ENCODE peak calls at places on chromosomes 16 and 17, in ten cellular contexts. C is MM.1S, Z is RWPE1, E is pancreas, Q is PC-3, A is A549, I is hepatocyte, J is colonic mucosa, V is cardiac muscle cell, U is spleen. G is an unnamed sample.

GRCh38 chr17:80751460-80752368 is 207.1 kb downstream of the RPTOR start:
- DNase-seq in A (no peak), J (peak; percentile 38), Q (no peak), C (no peak), V (no peak), Z (no peak), U (no peak), I (no peak), E (no peak), G (no peak)

GRCh38 chr17:67487506-67487905 is 110.4 kb downstream of the PITPNC1 start:
- DNase-seq in Z (no peak), V (no peak), I (no peak), J (no peak), C (no peak), U (no peak), Q (no peak), E (no peak), A (no peak), G (no peak)

GRCh38 chr16:3234543-3235541 is at the start of gene ZNF200:
- DNase-seq in C (peak; percentile 96), I (peak; percentile 97), E (peak; percentile 98), Z (peak; percentile 92), A (peak; percentile 97), V (peak; percentile 98), Q (peak; percentile 90), J (peak; percentile 96), U (peak; percentile 99), G (peak; percentile 96)

GRCh38 chr16:521381-522210 is 5.9 kb upstream of the CAPN15 start:
- DNase-seq in C (no peak), J (peak; percentile 80), Q (no peak), U (no peak), E (peak; percentile 72), I (no peak), V (no peak), Z (no peak), A (no peak), G (no peak)

GRCh38 chr17:79721993-79722671 is 8.6 kb upstream of the ENPP7 start:
- DNase-seq in Q (peak; percentile 67), V (peak; percentile 15), I (no peak), E (peak; percentile 42), A (peak; percentile 67), Z (no peak), J (no peak), U (no peak), C (no peak), G (peak; percentile 36)

GRCh38 chr17:67532326-67532871 is 155.3 kb downstream of the PITPNC1 start:
- DNase-seq in U (no peak), J (no peak), E (no peak), V (no peak), Z (no peak), I (no peak), C (no peak), A (no peak), Q (no peak), G (no peak)

GRCh38 chr17:142102-142661 is 4.8 kb downstream of the SCGB1C2 start:
- DNase-seq in J (peak; percentile 13), Q (peak; percentile 15), U (peak; percentile 61), Z (peak; percentile 27), V (peak; percentile 8), C (no peak), A (peak; percentile 80), I (no peak), E (peak; percentile 34), G (peak; percentile 75)

GRCh38 chr17:81160306-81160705 is 5.0 kb upstream of the PVALEF start:
- DNase-seq in V (no peak), Q (no peak), E (peak; percentile 87), U (peak; percentile 95), J (no peak), C (no peak), I (no peak), Z (no peak), A (no peak), G (no peak)

GRCh38 chr16:22220076-22220453 is 14.0 kb downstream of the EEF2K start:
- DNase-seq in J (no peak), I (peak; percentile 28), C (no peak), E (no peak), V (peak; percentile 67), Z (no peak), A (no peak), U (no peak), Q (no peak), G (peak; percentile 83)

GRCh38 chr17:62186841-62187240 is 121.8 kb upstream of the MED13 start:
- DNase-seq in A (no peak), I (no peak), C (no peak), U (no peak), J (no peak), E (no peak), Q (no peak), Z (no peak), V (no peak), G (no peak)

GRCh38 chr16:29729116-29729521 is 16.7 kb downstream of the C16orf54 start:
- DNase-seq in Q (peak; percentile 50), J (no peak), V (peak; percentile 68), U (no peak), Z (peak; percentile 60), A (peak; percentile 68), E (no peak), C (peak; percentile 38), I (peak; percentile 63), G (peak; percentile 75)

GRCh38 chr16:66728117-66728787 is 23.2 kb downstream of the DYNC1LI2 start:
- DNase-seq in V (peak; percentile 80), E (no peak), J (no peak), Z (peak; percentile 55), A (peak; percentile 66), Q (peak; percentile 66), U (no peak), I (peak; percentile 78), C (peak; percentile 56), G (peak; percentile 76)

GRCh38 chr17:75856062-75856681 is 1.0 kb upstream of the WBP2 start:
- DNase-seq in Q (peak; percentile 45), A (peak; percentile 56), U (no peak), C (peak; percentile 41), E (no peak), I (no peak), V (no peak), J (no peak), Z (peak; percentile 26), G (no peak)

GRCh38 chr17:75864448-75864871 is 9.3 kb upstream of the WBP2 start:
- DNase-seq in Q (no peak), A (no peak), E (no peak), J (peak; percentile 58), I (peak; percentile 81), U (peak; percentile 76), Z (no peak), C (peak; percentile 95), V (peak; percentile 88), G (peak; percentile 51)

DNA sequence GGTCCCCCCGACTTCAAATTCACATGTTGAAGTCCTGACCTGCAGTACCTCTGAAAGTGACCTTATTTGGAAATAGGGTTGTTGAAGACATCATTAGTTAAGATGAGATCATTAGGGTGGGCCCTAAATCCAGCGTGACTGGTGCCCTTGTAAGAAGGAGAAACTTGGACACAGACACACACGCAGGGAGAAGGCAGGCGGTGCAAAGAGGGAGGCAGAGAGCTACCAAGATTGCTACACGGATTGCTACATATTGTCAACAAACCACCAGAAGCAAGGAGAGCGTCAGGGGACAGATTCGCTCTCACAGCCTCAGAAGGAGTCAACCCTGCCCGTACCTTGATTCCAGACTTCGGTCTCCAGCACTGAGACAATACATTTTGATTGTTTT is 6.8 kb upstream of the WBP2 start:
- DNase-seq in E (no peak), I (no peak), C (no peak), Q (no peak), J (no peak), A (no peak), Z (no peak), V (no peak), U (no peak), G (no peak)
- H3K27ac ChIP-seq in E (no peak overlapping the region), I (no peak overlapping the region), C (no peak overlapping the region), Q (no peak overlapping the region), J (no peak overlapping the region), A (no peak overlapping the region), Z (peak overlapping the region; percentile 83), V (no peak overlapping the region), U (no peak overlapping the region), G (no peak overlapping the region)

GRCh38 chr16:72832640-72833039 is 215.3 kb downstream of the ZFHX3 start:
- DNase-seq in E (peak; percentile 88), Q (peak; percentile 81), I (peak; percentile 86), J (peak; percentile 89), Z (peak; percentile 81), C (peak; percentile 44), V (peak; percentile 85), A (peak; percentile 71), U (peak; percentile 93), G (peak; percentile 81)
- TF ChIP-seq CTCF in E (peak; percentile 89), Q (peak; percentile 92), I (peak; percentile 98), J (peak; percentile 97), Z (peak; percentile 99), C (peak; percentile 83), V (peak; percentile 100), A (peak; percentile 92), U (peak; percentile 92), G (peak; percentile 100)

GRCh38 chr17:1628856-1629646 is 417 bp upstream of the SLC43A2 start:
- DNase-seq in J (peak; percentile 97), Z (peak; percentile 100), C (peak; percentile 94), U (peak; percentile 97), E (peak; percentile 97), V (peak; percentile 95), Q (peak; percentile 81), I (peak; percentile 95), A (peak; percentile 97), G (peak; percentile 94)

GRCh38 chr17:1629647-1630310 is 1.1 kb upstream of the SLC43A2 start:
- DNase-seq in Z (no peak), U (peak; percentile 96), I (peak; percentile 73), Q (peak; percentile 61), J (peak; percentile 92), E (peak; percentile 89), C (peak; percentile 66), A (peak; percentile 73), V (peak; percentile 48), G (peak; percentile 45)

GRCh38 chr17:1627987-1628855 is at the start of gene SLC43A2:
- DNase-seq in E (peak; percentile 93), A (peak; percentile 88), Q (peak; percentile 69), Z (peak; percentile 92), J (peak; percentile 89), C (peak; percentile 87), U (peak; percentile 97), V (peak; percentile 82), I (peak; percentile 93), G (peak; percentile 82)

GRCh38 chr17:1627219-1627986 is 1.2 kb downstream of the SLC43A2 start:
- DNase-seq in Z (no peak), I (peak; percentile 24), V (no peak), A (no peak), U (peak; percentile 87), E (no peak), J (no peak), C (no peak), Q (no peak), G (no peak)

GRCh38 chr17:1630662-1631061 is 2.0 kb upstream of the SLC43A2 start:
- DNase-seq in Z (no peak), J (no peak), Q (no peak), A (no peak), I (peak; percentile 2), U (no peak), E (no peak), V (no peak), C (no peak), G (peak; percentile 62)
- H3K27ac ChIP-seq in Z (no peak overlapping the region), J (no peak overlapping the region), Q (no peak overlapping the region), A (no peak overlapping the region), I (no peak overlapping the region), U (peak overlapping the region; percentile 96), E (no peak overlapping the region), V (no peak overlapping the region), C (no peak overlapping the region), G (no peak overlapping the region)

DNA sequence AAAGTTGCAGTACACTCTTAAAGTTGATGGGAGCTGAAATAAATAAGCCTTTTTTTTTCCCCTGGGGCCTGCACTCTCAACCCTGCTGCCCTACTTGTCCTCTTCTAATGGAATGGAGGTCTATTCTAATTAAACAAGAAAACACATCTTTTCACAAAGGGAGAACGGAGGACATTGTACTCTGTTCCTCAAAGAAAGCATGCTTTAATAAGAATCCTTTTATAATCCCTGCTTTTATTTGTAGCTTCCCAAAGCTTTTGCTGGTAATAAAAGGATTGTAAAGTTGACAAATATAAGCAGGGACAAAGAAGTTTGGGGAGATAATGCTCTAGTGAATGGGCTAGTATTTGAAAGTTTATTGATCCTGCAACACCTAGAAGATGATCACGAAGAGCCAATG is 38.0 kb upstream of the TOX3 start:
- DNase-seq in V (no peak), C (no peak), I (no peak), A (no peak), Z (no peak), Q (no peak), E (no peak), J (no peak), U (no peak), G (no peak)
- TF ChIP-seq CTCF in V (no peak), C (no peak), I (no peak), A (no peak), Z (no peak), Q (no peak), E (no peak), J (no peak), U (no peak), G (no peak)